ENCODE peak calls at places on chromosome 1, in eight cellular contexts. Y is left ventricle myocardium inferior, A is heart right ventricle, G is heart left ventricle, C is esophagus squamous epithelium, B is right lobe of liver, K is K562, H is IMR-90. S is an unnamed sample. For H3K4me1, the result is how much of the 10 kb centered on the place peaks cover.

GRCh38 chr1:111960971-111961370 is 28.5 kb downstream of the KCND3 start:
- DNase-seq in Y (no peak), A (no peak), G (no peak), C (no peak), B (no peak), K (no peak), H (no peak), S (no peak)

GRCh38 chr1:50109647-50110075 is 941 bp downstream of the ELAVL4 start:
- DNase-seq in Y (no peak), A (no peak), G (no peak), C (no peak), B (no peak), K (no peak), H (no peak), S (no peak)

GRCh38 chr1:235888119-235888643 is 21.5 kb upstream of the LYST start:
- DNase-seq in Y (no peak), A (no peak), G (no peak), C (no peak), B (no peak), K (no peak), H (no peak), S (no peak)

GRCh38 chr1:167520711-167521206 is 2.4 kb upstream of the CD247 start:
- DNase-seq in Y (no peak), A (no peak), G (no peak), C (no peak), B (no peak), K (peak), H (no peak), S (no peak)

GRCh38 chr1:199759268-199759724 is 268.2 kb upstream of the NR5A2 start:
- DNase-seq in Y (no peak), A (no peak), G (no peak), C (no peak), B (no peak), K (no peak), H (peak), S (no peak)

GRCh38 chr1:46515576-46515975 is 25.9 kb downstream of the DMBX1 start:
- DNase-seq in Y (no peak), A (no peak), G (no peak), C (no peak), B (no peak), K (no peak), H (no peak), S (no peak)

GRCh38 chr1:151988405-151988851 is 5.2 kb downstream of the S100A10 start:
- DNase-seq in Y (no peak), A (no peak), G (no peak), C (no peak), B (no peak), K (peak), H (peak), S (peak)

GRCh38 chr1:151175910-151176309 is at the start of gene TMOD4:
- DNase-seq in Y (no peak), A (no peak), G (no peak), C (no peak), B (no peak), K (peak), H (peak), S (no peak)

GRCh38 chr1:183842817-183843187 is 37.9 kb downstream of the RGL1 start:
- DNase-seq in Y (no peak), A (no peak), G (no peak), C (no peak), B (no peak), K (no peak), H (no peak), S (no peak)

GRCh38 chr1:206107168-206107544 is 10.0 kb downstream of the AVPR1B start:
- DNase-seq in Y (no peak), A (no peak), G (no peak), C (no peak), B (no peak), K (no peak), H (no peak), S (no peak)

DNA sequence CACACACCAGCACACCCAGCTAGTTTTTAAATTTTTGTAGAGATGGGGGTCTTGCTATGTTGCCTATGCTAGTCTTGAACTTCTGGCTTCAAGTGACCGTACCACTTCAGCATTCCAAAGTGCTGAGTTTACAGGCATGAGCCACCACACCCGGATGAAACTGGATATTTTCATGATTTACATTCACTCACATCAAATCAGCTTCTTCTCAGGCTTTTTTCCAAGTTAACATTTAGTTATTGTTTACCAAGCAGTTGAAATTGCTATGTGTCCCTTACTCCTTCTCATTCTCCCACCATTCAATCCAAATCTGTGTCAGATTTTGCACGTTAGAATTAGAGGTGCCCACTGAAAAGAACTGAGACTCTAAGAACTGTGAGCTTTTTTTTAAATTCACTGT is 18.3 kb downstream of the RIT1 start:
- DNase-seq in Y (no peak), A (no peak), G (no peak), C (no peak), B (no peak), K (no peak), H (peak), S (no peak)
- H3K27ac ChIP-seq in Y (peak), A (peak), G (peak), C (peak), B (no peak), K (no peak), H (peak), S (peak)

DNA sequence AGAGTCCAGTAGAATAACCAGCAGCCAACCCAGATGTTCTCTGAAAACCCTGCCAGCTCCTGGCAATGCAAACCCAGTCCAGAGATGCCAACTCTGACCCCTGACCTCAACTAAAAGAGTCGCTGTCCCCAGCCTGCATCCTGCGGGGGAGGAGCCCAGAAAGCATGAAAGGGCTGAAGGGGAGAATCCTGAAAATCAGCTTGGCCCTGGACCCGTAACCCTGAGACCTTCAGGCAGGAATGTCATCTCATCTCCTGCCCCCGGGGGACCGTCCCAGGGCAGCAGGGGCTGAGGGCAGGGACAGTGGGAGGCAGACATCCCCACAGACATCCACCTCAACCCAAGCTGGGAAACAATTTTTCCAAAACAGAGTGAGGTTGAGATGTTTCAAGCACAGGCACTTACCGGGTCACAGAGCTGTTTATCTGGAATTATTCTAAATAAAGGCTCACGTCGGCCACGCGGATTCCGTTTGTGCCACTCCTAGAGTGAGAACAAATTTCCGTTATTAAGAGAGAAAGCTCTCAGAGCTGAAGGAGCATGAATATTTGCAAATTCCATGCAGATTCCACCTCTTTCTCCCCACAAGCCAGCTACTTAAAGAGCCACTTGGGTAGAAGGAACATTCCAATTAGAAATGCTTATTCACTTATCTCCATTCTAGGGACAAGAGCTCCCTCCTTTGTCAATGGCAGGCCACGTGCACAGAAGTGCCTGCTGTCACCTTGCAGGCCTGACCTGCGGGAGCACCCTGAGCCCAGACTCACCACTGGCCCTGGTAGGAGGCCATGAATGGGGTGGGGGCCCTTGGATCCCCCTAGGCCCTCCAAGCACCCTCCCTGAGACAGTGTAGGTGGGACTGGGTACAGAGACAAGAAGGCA is 240.2 kb downstream of the NPHP4 start:
- DNase-seq in Y (no peak), A (no peak), G (no peak), C (no peak), B (no peak), K (peak), H (no peak), S (peak)
- TF ChIP-seq CTCF in Y (no peak), A (peak), G (no peak), C (no peak), B (no peak), K (peak), H (no peak), S (no peak)

DNA sequence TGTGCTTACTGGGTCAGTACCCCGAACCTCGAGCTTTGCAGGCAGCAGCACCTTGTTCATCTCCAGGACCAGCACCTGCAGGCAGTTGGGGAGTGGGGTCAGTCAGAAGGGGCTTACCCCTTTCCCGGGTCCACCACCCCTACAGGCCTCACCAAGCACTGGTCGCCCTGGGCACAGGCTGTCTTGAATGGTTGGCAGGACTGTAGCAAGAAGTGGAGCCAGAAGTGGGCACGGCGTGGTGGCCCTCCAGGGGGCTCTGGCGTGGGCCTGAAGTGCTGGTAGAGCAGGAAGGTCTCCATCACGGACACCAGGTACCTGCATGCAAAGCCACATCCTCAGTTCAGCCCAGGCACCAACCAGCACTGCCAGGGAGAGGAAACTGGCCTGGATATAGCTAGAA is 5.2 kb downstream of the MAP3K6 start:
- DNase-seq in Y (no peak), A (no peak), G (no peak), C (no peak), B (no peak), K (no peak), H (no peak), S (no peak)
- H3K4me1 ChIP-seq in Y (half or more), A (under half), G (under half), C (under half), B (under half), K (half or more), H (under half), S (under half)

GRCh38 chr1:26543444-26543835 is 13.9 kb downstream of the RPS6KA1 start:
- DNase-seq in Y (no peak), A (no peak), G (no peak), C (no peak), B (no peak), K (no peak), H (no peak), S (no peak)
- H3K27ac ChIP-seq in Y (peak), A (peak), G (no peak), C (peak), B (peak), K (no peak), H (no peak), S (no peak)

GRCh38 chr1:23896491-23896890 is 16.7 kb downstream of the CNR2 start:
- DNase-seq in Y (no peak), A (no peak), G (no peak), C (no peak), B (no peak), K (no peak), H (no peak), S (no peak)
- TF ChIP-seq CTCF in Y (no peak), A (no peak), G (no peak), C (no peak), B (no peak), K (no peak), H (no peak), S (no peak)

GRCh38 chr1:182628657-182629056 is 24.5 kb upstream of the RGS16 start:
- DNase-seq in Y (no peak), A (no peak), G (no peak), C (no peak), B (no peak), K (no peak), H (no peak), S (no peak)
- H3K4me1 ChIP-seq in Y (half or more), A (under half), G (under half), C (under half), B (under half), K (under half), H (under half), S (under half)

GRCh38 chr1:25575191-25575590 is 31.8 kb downstream of the LDLRAP1 start:
- DNase-seq in Y (no peak), A (no peak), G (no peak), C (no peak), B (no peak), K (no peak), H (no peak), S (no peak)

GRCh38 chr1:25573591-25573930 is 30.2 kb downstream of the LDLRAP1 start:
- DNase-seq in Y (no peak), A (no peak), G (no peak), C (no peak), B (peak), K (no peak), H (no peak), S (no peak)

GRCh38 chr1:25572708-25573590 is 29.5 kb downstream of the LDLRAP1 start:
- DNase-seq in Y (no peak), A (no peak), G (no peak), C (no peak), B (peak), K (peak), H (peak), S (no peak)

GRCh38 chr1:25572107-25572506 is 28.7 kb downstream of the LDLRAP1 start:
- DNase-seq in Y (no peak), A (no peak), G (no peak), C (no peak), B (no peak), K (no peak), H (no peak), S (no peak)

DNA sequence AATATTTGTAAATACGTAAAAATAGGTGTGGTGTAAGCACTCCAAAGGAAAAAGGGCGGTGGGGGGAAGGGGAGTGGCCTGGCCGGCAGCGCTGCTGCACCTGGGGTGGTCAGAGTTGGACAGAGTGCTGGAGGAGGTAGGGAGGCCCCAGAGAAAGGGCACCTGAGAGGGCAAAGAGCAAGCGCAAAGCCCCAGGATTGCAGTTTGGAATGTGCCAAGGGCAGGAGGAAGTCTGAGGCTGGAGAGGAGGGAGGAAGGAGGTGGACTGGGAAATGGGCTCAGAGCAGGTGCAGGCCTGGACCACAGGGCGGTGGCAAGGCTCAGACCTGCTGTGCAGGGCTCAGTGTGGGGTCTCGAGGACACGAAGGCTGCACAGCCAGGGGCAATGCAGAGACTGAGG is 30.6 kb downstream of the LDLRAP1 start:
- DNase-seq in Y (no peak), A (no peak), G (no peak), C (no peak), B (no peak), K (no peak), H (no peak), S (no peak)
- H3K27ac ChIP-seq in Y (no peak), A (no peak), G (no peak), C (no peak), B (peak), K (no peak), H (no peak), S (no peak)

DNA sequence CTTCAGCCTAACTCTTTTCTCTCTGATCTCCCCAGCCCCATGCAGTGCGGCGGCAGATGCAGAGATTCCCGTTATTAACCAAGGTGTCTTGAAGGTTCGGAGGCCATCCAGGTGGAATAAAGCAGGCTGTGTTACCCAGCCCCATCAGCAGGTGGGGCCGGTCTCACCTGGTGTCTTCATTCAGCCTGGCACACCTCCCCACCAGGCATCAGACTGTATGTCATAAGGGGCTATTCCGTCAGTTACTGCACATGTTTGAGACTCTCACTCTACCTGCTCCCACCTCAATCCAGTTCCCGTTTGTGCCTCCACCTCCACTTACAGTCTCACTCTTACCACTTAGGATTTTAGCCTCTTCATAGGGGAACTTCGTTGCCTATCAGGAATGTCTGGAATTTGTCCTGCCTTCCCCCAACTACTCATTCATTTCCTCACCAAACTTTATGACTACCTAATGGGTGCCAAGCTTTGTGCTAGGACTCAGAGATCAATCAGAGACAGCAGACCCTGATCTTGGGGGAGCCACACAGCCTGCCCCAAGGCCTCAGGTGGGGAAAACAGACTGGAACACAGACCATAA is 170.2 kb downstream of the PLPP3 start:
- DNase-seq in Y (peak), A (peak), G (no peak), C (no peak), B (peak), K (peak), H (no peak), S (no peak)
- TF ChIP-seq CTCF in Y (peak), A (peak), G (peak), C (no peak), B (peak), K (peak), H (no peak), S (peak)

DNA sequence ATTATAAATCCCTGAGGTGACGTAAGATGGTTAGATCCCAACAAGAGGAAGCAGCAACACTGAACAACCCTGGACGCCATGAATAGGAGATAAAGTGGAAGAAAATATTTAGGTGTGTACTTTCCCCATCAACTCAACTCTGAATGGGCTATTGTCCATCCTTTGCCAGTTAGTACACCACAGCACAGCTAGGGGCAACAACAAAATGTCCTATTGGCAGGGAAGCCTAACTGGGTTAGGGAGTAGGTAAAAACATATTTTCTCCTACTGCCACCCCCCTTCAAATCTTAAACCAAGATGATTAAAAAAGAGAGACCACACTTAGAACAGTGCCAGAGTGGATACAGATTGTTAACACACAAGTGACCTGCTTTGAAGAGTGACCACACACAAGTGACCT is 220.0 kb downstream of the LBR start:
- DNase-seq in Y (no peak), A (no peak), G (no peak), C (no peak), B (no peak), K (no peak), H (no peak), S (no peak)
- H3K4me1 ChIP-seq in Y (under half), A (under half), G (under half), C (under half), B (under half), K (under half), H (under half), S (under half)

DNA sequence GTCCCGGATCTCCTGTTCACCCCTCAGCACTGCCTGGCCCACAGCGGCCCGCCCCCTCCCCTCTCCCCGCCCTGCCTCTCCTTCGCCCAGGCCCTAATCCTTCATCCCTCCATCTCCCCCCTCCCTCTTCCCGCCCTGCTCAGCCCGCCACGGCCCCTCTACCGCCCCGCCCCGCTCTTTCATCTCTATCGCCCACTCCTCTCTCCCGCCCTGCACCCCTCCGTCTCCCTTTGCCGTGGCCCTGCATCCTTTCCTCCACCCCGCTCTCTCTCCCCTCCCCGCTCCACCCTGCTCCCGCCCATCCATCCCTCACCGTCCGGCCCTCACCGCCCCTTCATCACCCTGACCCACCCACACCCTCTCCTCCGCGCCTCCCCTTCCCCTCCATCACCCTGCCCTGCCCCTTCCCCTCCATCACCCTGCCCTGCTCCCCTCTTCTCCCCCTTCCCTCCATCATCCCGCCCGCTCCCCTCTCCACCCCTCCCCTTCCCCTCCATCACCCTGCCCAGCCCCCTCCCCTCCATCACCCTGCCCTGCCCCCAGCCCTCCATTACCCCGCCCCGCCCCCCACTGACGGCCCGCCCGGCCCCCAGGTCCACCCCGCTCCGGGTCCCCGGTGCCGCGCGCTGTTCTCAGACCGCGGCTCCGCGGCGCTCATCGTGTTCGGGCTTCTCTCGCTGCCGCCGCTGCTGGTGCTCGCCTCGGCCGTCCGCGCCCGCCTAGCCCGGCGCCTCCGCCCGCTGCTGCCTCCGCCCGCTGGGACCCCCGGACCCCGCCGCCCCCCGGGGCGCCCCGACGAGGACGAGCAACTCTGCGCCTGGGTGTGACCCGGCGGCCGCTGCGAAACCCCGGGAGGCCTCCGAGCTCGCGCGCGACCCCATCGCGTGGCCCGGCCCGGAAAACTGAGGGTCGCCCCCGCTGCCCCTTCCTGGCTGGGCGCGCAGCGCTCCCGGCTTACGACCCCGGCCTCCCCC is 6.2 kb upstream of the ANKRD65 start:
- DNase-seq in Y (no peak), A (no peak), G (no peak), C (no peak), B (no peak), K (peak), H (no peak), S (peak)
- H3K27ac ChIP-seq in Y (peak), A (no peak), G (peak), C (peak), B (no peak), K (no peak), H (no peak), S (no peak)